ENCODE peak calls at places on chromosomes 16 and 17, in four cellular contexts. K is upper lobe of left lung, Z is A549, U is suprapubic skin. F is an unnamed sample. For H3K9me3, the result is how much of the 10 kb centered on the place peaks cover.

GRCh38 chr16:12988071-12988470 is 86.7 kb downstream of the SHISA9 start:
- DNase-seq in K (no peak), Z (no peak), U (no peak), F (no peak)

GRCh38 chr17:49739662-49740271 is 24.2 kb downstream of the FAM117A start:
- DNase-seq in K (peak), Z (no peak), U (peak), F (peak)

GRCh38 chr17:80559688-80560290 is 15.2 kb downstream of the RPTOR start:
- DNase-seq in K (no peak), Z (no peak), U (no peak), F (no peak)

GRCh38 chr16:77963185-77964044 is 58.9 kb upstream of the CLEC3A start:
- DNase-seq in K (no peak), Z (no peak), U (no peak), F (no peak)

GRCh38 chr16:11691771-11692170 is 23.5 kb downstream of the SNN start:
- DNase-seq in K (no peak), Z (no peak), U (no peak), F (no peak)

GRCh38 chr17:64349949-64350348 is 40.7 kb downstream of the PECAM1 start:
- DNase-seq in K (no peak), Z (no peak), U (no peak), F (no peak)

GRCh38 chr16:24119807-24120206 is 136.3 kb upstream of the CACNG3 start:
- DNase-seq in K (no peak), Z (no peak), U (no peak), F (no peak)

GRCh38 chr16:64982581-64982980 is 139.3 kb downstream of the CDH11 start:
- DNase-seq in K (no peak), Z (no peak), U (no peak), F (no peak)

GRCh38 chr17:42901535-42902229 is 1.1 kb downstream of the G6PC1 start:
- DNase-seq in K (no peak), Z (no peak), U (no peak), F (no peak)

GRCh38 chr17:74433421-74434121 is 1.7 kb downstream of the GPRC5C start:
- DNase-seq in K (peak), Z (no peak), U (no peak), F (no peak)

GRCh38 chr17:60743812-60744211 is 66.2 kb downstream of the BCAS3 start:
- DNase-seq in K (no peak), Z (no peak), U (no peak), F (no peak)

GRCh38 chr16:23729503-23730424 is 16.7 kb upstream of the ERN2 start:
- DNase-seq in K (peak), Z (peak), U (no peak), F (peak)

GRCh38 chr17:56441331-56441730 is 152.2 kb upstream of the NOG start:
- DNase-seq in K (no peak), Z (peak), U (no peak), F (no peak)

GRCh38 chr17:70217571-70217970 is 48.2 kb downstream of the KCNJ2 start:
- DNase-seq in K (no peak), Z (no peak), U (no peak), F (no peak)

GRCh38 chr17:47279062-47279801 is 25.6 kb downstream of the ITGB3 start:
- DNase-seq in K (peak), Z (peak), U (no peak), F (no peak)

GRCh38 chr17:5092139-5093010 is 14.1 kb downstream of the ZFP3 start:
- DNase-seq in K (no peak), Z (no peak), U (no peak), F (no peak)
- H3K9me3 ChIP-seq in K (half or more), Z (half or more), U (half or more), F (under half)

DNA sequence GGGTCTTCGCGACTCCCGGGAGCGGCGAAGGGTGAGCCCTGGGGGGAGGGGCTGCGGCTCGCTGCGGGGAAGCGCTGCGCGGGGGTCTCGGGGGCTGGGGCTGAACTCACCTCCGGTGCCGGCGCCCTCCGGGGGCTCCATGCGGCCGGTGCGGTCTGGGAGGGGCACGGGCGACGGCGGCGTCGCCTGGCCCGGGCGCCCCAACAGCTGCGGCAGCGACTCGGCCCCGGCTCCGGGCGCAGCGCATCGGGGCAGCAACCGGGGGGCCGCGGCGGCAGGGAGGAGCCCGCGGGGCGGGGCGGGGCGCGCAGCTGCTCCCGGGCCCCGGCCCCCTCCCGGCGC is at the start of gene DBNDD1:
- DNase-seq in K (no peak), Z (no peak), U (no peak), F (no peak)
- TF ChIP-seq POLR2A in K (no peak), Z (no peak), U (no peak), F (no peak)

GRCh38 chr17:17506181-17506741 is 10.1 kb upstream of the RASD1 start:
- DNase-seq in K (no peak), Z (no peak), U (no peak), F (peak)

GRCh38 chr17:17505151-17505550 is 9.0 kb upstream of the RASD1 start:
- DNase-seq in K (no peak), Z (no peak), U (no peak), F (no peak)

GRCh38 chr17:17506893-17507464 is 10.8 kb upstream of the RASD1 start:
- DNase-seq in K (no peak), Z (no peak), U (no peak), F (no peak)

GRCh38 chr17:17504341-17505140 is 8.3 kb upstream of the RASD1 start:
- DNase-seq in K (no peak), Z (no peak), U (no peak), F (no peak)

GRCh38 chr17:17505610-17506171 is 9.5 kb upstream of the RASD1 start:
- DNase-seq in K (no peak), Z (no peak), U (no peak), F (no peak)
- H3K9me3 ChIP-seq in K (under half), Z (under half), U (under half), F (under half)

GRCh38 chr16:2713985-2714774 is 5.8 kb downstream of the PRSS27 start:
- DNase-seq in K (no peak), Z (no peak), U (no peak), F (no peak)

GRCh38 chr16:2715064-2715463 is 5.0 kb downstream of the PRSS27 start:
- DNase-seq in K (no peak), Z (no peak), U (no peak), F (no peak)

GRCh38 chr16:2716948-2717347 is 3.1 kb downstream of the PRSS27 start:
- DNase-seq in K (no peak), Z (no peak), U (no peak), F (no peak)

GRCh38 chr16:2716101-2716885 is 3.7 kb downstream of the PRSS27 start:
- DNase-seq in K (no peak), Z (no peak), U (no peak), F (no peak)

DNA sequence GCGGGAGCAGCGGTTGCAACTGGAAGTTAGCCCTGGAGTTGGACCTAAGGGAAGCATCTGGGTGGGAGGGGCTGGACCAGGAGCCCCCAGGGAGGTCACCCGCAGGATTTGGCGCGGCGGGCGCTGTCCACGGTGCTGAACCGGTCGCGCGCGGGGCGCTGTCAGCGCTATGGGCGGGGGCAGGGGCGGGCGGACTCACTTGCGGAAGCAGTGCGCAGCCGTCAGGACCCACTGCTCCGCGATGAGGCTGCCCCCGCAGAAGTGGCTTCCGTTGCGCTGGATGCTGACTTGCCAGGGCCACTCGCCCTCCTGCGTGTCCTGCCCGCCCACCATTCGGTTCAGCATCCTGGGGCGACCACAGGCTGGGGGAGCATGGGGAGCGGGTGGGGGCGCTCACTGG is 4.5 kb downstream of the PRSS27 start:
- DNase-seq in K (peak), Z (no peak), U (no peak), F (peak)
- TF ChIP-seq POLR2A in K (no peak), Z (no peak), U (no peak), F (no peak)

GRCh38 chr17:22304667-22305303 is 612.5 kb downstream of the KCNJ18 start:
- DNase-seq in K (no peak), Z (no peak), U (no peak), F (no peak)
- H3K9me3 ChIP-seq in K (under half), Z (under half), U (under half), F (under half)

DNA sequence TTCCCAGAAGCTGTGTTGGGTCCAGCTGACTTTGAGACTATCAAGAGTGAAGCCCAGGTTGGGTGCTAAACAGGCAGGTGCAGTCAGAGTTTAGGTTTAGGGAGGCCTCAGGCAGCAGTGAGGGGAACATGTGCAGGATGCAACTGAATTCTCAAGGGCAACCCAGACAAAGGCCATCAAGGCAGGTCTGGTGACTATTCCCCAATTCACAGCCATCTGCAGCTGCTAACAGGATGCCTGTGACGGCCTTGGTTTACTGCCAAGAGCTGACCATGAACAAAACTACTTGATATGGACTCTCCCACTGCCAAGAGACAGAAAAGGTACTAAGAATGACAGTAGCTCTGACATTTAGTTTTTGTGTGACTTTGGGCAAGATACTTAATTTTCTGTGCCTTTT is 45.2 kb upstream of the BCAR1 start:
- DNase-seq in K (no peak), Z (no peak), U (no peak), F (no peak)
- TF ChIP-seq POLR2A in K (no peak), Z (no peak), U (no peak), F (no peak)

GRCh38 chr17:22128171-22128570 is 435.8 kb downstream of the KCNJ18 start:
- DNase-seq in K (no peak), Z (no peak), U (no peak), F (no peak)

GRCh38 chr17:22123536-22124281 is 431.4 kb downstream of the KCNJ18 start:
- DNase-seq in K (no peak), Z (no peak), U (no peak), F (no peak)

GRCh38 chr17:22131740-22132139 is 439.4 kb downstream of the KCNJ18 start:
- DNase-seq in K (no peak), Z (no peak), U (no peak), F (no peak)

GRCh38 chr17:22128723-22129122 is 436.4 kb downstream of the KCNJ18 start:
- DNase-seq in K (no peak), Z (no peak), U (no peak), F (no peak)
- H3K9me3 ChIP-seq in K (under half), Z (under half), U (under half), F (under half)

GRCh38 chr16:85285681-85286065 is 173.4 kb upstream of the CIBAR2 start:
- DNase-seq in K (no peak), Z (no peak), U (no peak), F (no peak)

GRCh38 chr16:85284138-85284897 is 172.0 kb upstream of the CIBAR2 start:
- DNase-seq in K (no peak), Z (no peak), U (no peak), F (no peak)

GRCh38 chr16:85286970-85287814 is 174.9 kb upstream of the CIBAR2 start:
- DNase-seq in K (peak), Z (no peak), U (peak), F (no peak)

GRCh38 chr16:85288341-85288868 is 176.1 kb upstream of the CIBAR2 start:
- DNase-seq in K (no peak), Z (no peak), U (no peak), F (no peak)

DNA sequence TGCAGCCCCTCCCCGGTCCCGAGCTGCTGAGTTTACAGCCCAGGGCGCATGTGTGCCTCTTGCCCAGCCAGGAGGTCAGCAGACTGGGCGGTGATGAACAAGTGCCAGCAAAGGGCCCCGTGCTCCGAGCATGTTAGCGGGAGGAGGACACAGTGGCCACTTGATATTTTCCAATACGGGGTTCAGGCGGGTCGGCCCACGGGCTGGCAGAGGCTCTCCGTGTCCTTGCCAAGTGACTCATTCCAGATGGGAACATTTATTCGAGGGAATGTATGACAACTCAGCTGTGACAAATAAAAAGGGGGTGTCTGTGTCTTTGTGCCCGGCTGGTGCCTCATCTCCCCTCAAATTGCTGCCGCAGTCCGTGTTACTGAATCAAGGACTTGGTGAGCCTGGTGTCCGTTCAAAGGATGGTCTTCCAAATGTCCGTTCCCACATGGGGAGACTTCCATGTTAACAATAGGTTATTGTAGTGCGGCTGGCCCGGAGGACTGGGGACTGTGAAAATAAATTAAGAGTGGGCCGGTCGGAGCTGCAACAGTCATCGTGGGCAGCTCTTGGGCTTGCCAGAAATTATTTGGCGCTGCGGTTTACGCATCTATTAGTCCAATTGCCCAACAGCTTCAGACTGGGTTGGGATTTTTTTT is 173.9 kb upstream of the CIBAR2 start:
- DNase-seq in K (no peak), Z (no peak), U (peak), F (no peak)
- TF ChIP-seq POLR2A in K (no peak), Z (no peak), U (no peak), F (no peak)

F was measured in Peyer's patch.